ENCODE peak calls at places on chromosomes 4 and X, in six cellular contexts. One of them, this sample, is unnamed. For H3K27me3, the result is how much of the 10 kb centered on the place peaks cover.

GRCh38 chrX:41339148-41339547 is 5.2 kb downstream of the DDX3X start:
- DNase-seq in PC-3: no peak
- DNase-seq in tibial nerve: no peak
- DNase-seq in heart left ventricle: no peak
- DNase-seq in transverse colon: no peak
- DNase-seq in breast epithelium: no peak
- DNase-seq in this sample: no peak

GRCh38 chrX:45801554-45801953 is 600.9 kb upstream of the DIPK2B start:
- DNase-seq in PC-3: peak
- DNase-seq in heart left ventricle: no peak
- DNase-seq in transverse colon: no peak
- DNase-seq in tibial nerve: no peak
- DNase-seq in breast epithelium: no peak
- DNase-seq in this sample: no peak

GRCh38 chr4:76584235-76585152 is 149.5 kb downstream of the SHROOM3 start:
- DNase-seq in PC-3: no peak
- DNase-seq in transverse colon: no peak
- DNase-seq in tibial nerve: no peak
- DNase-seq in heart left ventricle: no peak
- DNase-seq in breast epithelium: no peak
- DNase-seq in this sample: no peak

GRCh38 chr4:3436048-3436797 is 5.5 kb upstream of the HGFAC start:
- DNase-seq in breast epithelium: no peak
- DNase-seq in transverse colon: no peak
- DNase-seq in heart left ventricle: peak
- DNase-seq in tibial nerve: no peak
- DNase-seq in PC-3: no peak
- DNase-seq in this sample: no peak

GRCh38 chr4:114265342-114265741 is 285.9 kb upstream of the ARSJ start:
- DNase-seq in transverse colon: no peak
- DNase-seq in breast epithelium: no peak
- DNase-seq in PC-3: no peak
- DNase-seq in tibial nerve: no peak
- DNase-seq in heart left ventricle: no peak
- DNase-seq in this sample: no peak

GRCh38 chrX:71618303-71618721 is at the start of gene CXCR3:
- DNase-seq in heart left ventricle: no peak
- DNase-seq in tibial nerve: no peak
- DNase-seq in transverse colon: peak
- DNase-seq in breast epithelium: no peak
- DNase-seq in PC-3: no peak
- DNase-seq in this sample: peak

GRCh38 chrX:84469226-84469625 is 33.0 kb downstream of the HDX start:
- DNase-seq in tibial nerve: no peak
- DNase-seq in heart left ventricle: no peak
- DNase-seq in PC-3: peak
- DNase-seq in transverse colon: no peak
- DNase-seq in breast epithelium: no peak
- DNase-seq in this sample: no peak

GRCh38 chr4:168765322-168765721 is 244.7 kb downstream of the CBR4 start:
- DNase-seq in tibial nerve: no peak
- DNase-seq in heart left ventricle: no peak
- DNase-seq in transverse colon: no peak
- DNase-seq in PC-3: no peak
- DNase-seq in breast epithelium: no peak
- DNase-seq in this sample: no peak

GRCh38 chrX:67612231-67612630 is 68.4 kb downstream of the AR start:
- DNase-seq in heart left ventricle: no peak
- DNase-seq in PC-3: no peak
- DNase-seq in transverse colon: no peak
- DNase-seq in tibial nerve: no peak
- DNase-seq in breast epithelium: no peak
- DNase-seq in this sample: no peak

GRCh38 chr4:7842384-7843279 is 97.0 kb downstream of the AFAP1 start:
- DNase-seq in transverse colon: peak
- DNase-seq in breast epithelium: no peak
- DNase-seq in PC-3: peak
- DNase-seq in heart left ventricle: no peak
- DNase-seq in tibial nerve: no peak
- DNase-seq in this sample: no peak

GRCh38 chr4:99630857-99631256 is 26.8 kb downstream of the C4orf54 start:
- DNase-seq in heart left ventricle: no peak
- DNase-seq in tibial nerve: no peak
- DNase-seq in breast epithelium: no peak
- DNase-seq in transverse colon: no peak
- DNase-seq in PC-3: no peak
- DNase-seq in this sample: no peak

GRCh38 chr4:54908744-54909143 is 216.7 kb downstream of the KDR start:
- DNase-seq in heart left ventricle: no peak
- DNase-seq in PC-3: no peak
- DNase-seq in tibial nerve: no peak
- DNase-seq in transverse colon: no peak
- DNase-seq in breast epithelium: no peak
- DNase-seq in this sample: no peak

GRCh38 chr4:2615821-2616220 is 79.4 kb downstream of the FAM193A start:
- DNase-seq in breast epithelium: peak
- DNase-seq in heart left ventricle: no peak
- DNase-seq in PC-3: no peak
- DNase-seq in transverse colon: no peak
- DNase-seq in tibial nerve: no peak
- DNase-seq in this sample: no peak

GRCh38 chrX:44343412-44343942 is at the start of gene EFHC2:
- DNase-seq in PC-3: peak
- DNase-seq in tibial nerve: peak
- DNase-seq in heart left ventricle: peak
- DNase-seq in transverse colon: peak
- DNase-seq in breast epithelium: peak
- DNase-seq in this sample: peak

GRCh38 chr4:187184513-187184912 is 460.9 kb upstream of the FAT1 start:
- DNase-seq in heart left ventricle: no peak
- DNase-seq in PC-3: no peak
- DNase-seq in breast epithelium: no peak
- DNase-seq in transverse colon: peak
- DNase-seq in tibial nerve: no peak
- DNase-seq in this sample: no peak

GRCh38 chr4:98909646-98910045 is 19.3 kb downstream of the EIF4E start:
- DNase-seq in transverse colon: no peak
- DNase-seq in breast epithelium: no peak
- DNase-seq in PC-3: no peak
- DNase-seq in tibial nerve: no peak
- DNase-seq in heart left ventricle: no peak
- DNase-seq in this sample: no peak

GRCh38 chrX:144293229-144293628 is 409.4 kb downstream of the UBE2NL start:
- DNase-seq in heart left ventricle: no peak
- DNase-seq in breast epithelium: no peak
- DNase-seq in PC-3: peak
- DNase-seq in tibial nerve: no peak
- DNase-seq in transverse colon: no peak
- DNase-seq in this sample: no peak

GRCh38 chr4:1225272-1226166 is 23.4 kb downstream of the CTBP1 start:
- DNase-seq in PC-3: no peak
- DNase-seq in transverse colon: no peak
- DNase-seq in tibial nerve: no peak
- DNase-seq in breast epithelium: no peak
- DNase-seq in heart left ventricle: no peak
- DNase-seq in this sample: no peak

GRCh38 chrX:74492720-74493201 is 71.5 kb downstream of the SLC16A2 start:
- DNase-seq in tibial nerve: no peak
- DNase-seq in PC-3: no peak
- DNase-seq in heart left ventricle: no peak
- DNase-seq in transverse colon: no peak
- DNase-seq in breast epithelium: no peak
- DNase-seq in this sample: no peak

GRCh38 chr4:133483600-133484246 is 334.6 kb downstream of the PCDH10 start:
- DNase-seq in PC-3: peak
- DNase-seq in tibial nerve: no peak
- DNase-seq in heart left ventricle: no peak
- DNase-seq in transverse colon: no peak
- DNase-seq in breast epithelium: no peak
- DNase-seq in this sample: no peak

GRCh38 chrX:72088761-72089160 is 43.0 kb downstream of the RTL5 start:
- DNase-seq in heart left ventricle: no peak
- DNase-seq in PC-3: no peak
- DNase-seq in transverse colon: no peak
- DNase-seq in breast epithelium: no peak
- DNase-seq in tibial nerve: no peak
- DNase-seq in this sample: no peak

GRCh38 chr4:6972911-6973310 is 63.3 kb downstream of the TBC1D14 start:
- DNase-seq in tibial nerve: no peak
- DNase-seq in transverse colon: no peak
- DNase-seq in breast epithelium: no peak
- DNase-seq in heart left ventricle: no peak
- DNase-seq in PC-3: no peak
- DNase-seq in this sample: no peak

GRCh38 chrX:151984891-151985290 is 10.4 kb upstream of the GABRE start:
- DNase-seq in transverse colon: no peak
- DNase-seq in tibial nerve: no peak
- DNase-seq in PC-3: no peak
- DNase-seq in heart left ventricle: no peak
- DNase-seq in breast epithelium: no peak
- DNase-seq in this sample: no peak

GRCh38 chr4:16032382-16032743 is 51.5 kb downstream of the PROM1 start:
- DNase-seq in transverse colon: no peak
- DNase-seq in tibial nerve: no peak
- DNase-seq in breast epithelium: no peak
- DNase-seq in PC-3: no peak
- DNase-seq in heart left ventricle: no peak
- DNase-seq in this sample: no peak

GRCh38 chr4:8332891-8333331 is 63.4 kb downstream of the HTRA3 start:
- DNase-seq in transverse colon: peak
- DNase-seq in heart left ventricle: no peak
- DNase-seq in breast epithelium: peak
- DNase-seq in tibial nerve: no peak
- DNase-seq in PC-3: no peak
- DNase-seq in this sample: peak

GRCh38 chr4:7127591-7127990 is 59.7 kb upstream of the GRPEL1 start:
- DNase-seq in breast epithelium: no peak
- DNase-seq in transverse colon: no peak
- DNase-seq in PC-3: no peak
- DNase-seq in tibial nerve: no peak
- DNase-seq in heart left ventricle: peak
- DNase-seq in this sample: no peak

GRCh38 chr4:142615324-142615665 is 230.8 kb downstream of the INPP4B start:
- DNase-seq in tibial nerve: no peak
- DNase-seq in breast epithelium: no peak
- DNase-seq in heart left ventricle: no peak
- DNase-seq in transverse colon: no peak
- DNase-seq in PC-3: peak
- DNase-seq in this sample: no peak

GRCh38 chr4:138669479-138670165 is 346.0 kb upstream of the NOCT start:
- DNase-seq in transverse colon: no peak
- DNase-seq in PC-3: peak
- DNase-seq in heart left ventricle: no peak
- DNase-seq in breast epithelium: no peak
- DNase-seq in tibial nerve: no peak
- DNase-seq in this sample: no peak

GRCh38 chr4:59503731-59504130 is 1696.4 kb upstream of the ADGRL3 start:
- DNase-seq in heart left ventricle: no peak
- DNase-seq in breast epithelium: no peak
- DNase-seq in tibial nerve: no peak
- DNase-seq in PC-3: no peak
- DNase-seq in transverse colon: no peak
- DNase-seq in this sample: no peak

GRCh38 chr4:80182237-80182866 is 15.0 kb upstream of the PRDM8 start:
- DNase-seq in PC-3: no peak
- DNase-seq in heart left ventricle: no peak
- DNase-seq in tibial nerve: no peak
- DNase-seq in transverse colon: no peak
- DNase-seq in breast epithelium: no peak
- DNase-seq in this sample: no peak
- H3K27me3 ChIP-seq in PC-3: under half
- H3K27me3 ChIP-seq in heart left ventricle: under half
- H3K27me3 ChIP-seq in tibial nerve: under half
- H3K27me3 ChIP-seq in transverse colon: under half
- H3K27me3 ChIP-seq in breast epithelium: under half
- H3K27me3 ChIP-seq in this sample: under half

DNA sequence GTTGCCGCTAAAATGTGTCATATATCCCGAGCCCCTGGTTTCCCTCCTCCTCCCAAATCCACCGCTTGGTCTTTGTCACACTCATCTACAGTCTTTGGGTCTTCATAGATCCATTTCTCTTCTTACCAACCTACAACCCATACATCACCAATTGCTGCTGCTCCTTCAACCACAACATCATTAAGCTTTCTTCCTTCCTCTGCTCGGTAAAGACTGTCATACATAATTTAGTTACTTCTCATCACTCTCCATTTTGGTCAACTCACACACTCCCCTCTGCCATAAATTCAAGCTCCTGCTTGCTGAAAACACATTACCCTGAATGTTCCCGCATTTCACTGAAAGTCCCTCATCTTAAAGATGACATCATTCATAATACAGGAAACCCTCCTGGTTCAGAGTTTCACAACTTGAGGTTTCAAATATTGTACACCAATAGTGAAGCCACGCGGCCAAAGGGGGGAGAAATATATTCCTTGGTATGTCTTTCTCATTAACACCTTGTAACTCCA is 1.7 kb upstream of the DCTD start:
- DNase-seq in tibial nerve: no peak
- DNase-seq in transverse colon: no peak
- DNase-seq in heart left ventricle: no peak
- DNase-seq in breast epithelium: no peak
- DNase-seq in PC-3: no peak
- DNase-seq in this sample: no peak
- H3K4me3 ChIP-seq in tibial nerve: no peak
- H3K4me3 ChIP-seq in transverse colon: no peak
- H3K4me3 ChIP-seq in heart left ventricle: no peak
- H3K4me3 ChIP-seq in breast epithelium: no peak
- H3K4me3 ChIP-seq in PC-3: no peak
- H3K4me3 ChIP-seq in this sample: no peak

GRCh38 chr4:137075586-137075985 is 456.7 kb downstream of the PCDH18 start:
- DNase-seq in breast epithelium: no peak
- DNase-seq in heart left ventricle: no peak
- DNase-seq in PC-3: no peak
- DNase-seq in tibial nerve: no peak
- DNase-seq in transverse colon: no peak
- DNase-seq in this sample: no peak
- TF ChIP-seq CTCF in breast epithelium: no peak
- TF ChIP-seq CTCF in heart left ventricle: no peak
- TF ChIP-seq CTCF in PC-3: no peak
- TF ChIP-seq CTCF in tibial nerve: no peak
- TF ChIP-seq CTCF in transverse colon: no peak
- TF ChIP-seq CTCF in this sample: no peak

DNA sequence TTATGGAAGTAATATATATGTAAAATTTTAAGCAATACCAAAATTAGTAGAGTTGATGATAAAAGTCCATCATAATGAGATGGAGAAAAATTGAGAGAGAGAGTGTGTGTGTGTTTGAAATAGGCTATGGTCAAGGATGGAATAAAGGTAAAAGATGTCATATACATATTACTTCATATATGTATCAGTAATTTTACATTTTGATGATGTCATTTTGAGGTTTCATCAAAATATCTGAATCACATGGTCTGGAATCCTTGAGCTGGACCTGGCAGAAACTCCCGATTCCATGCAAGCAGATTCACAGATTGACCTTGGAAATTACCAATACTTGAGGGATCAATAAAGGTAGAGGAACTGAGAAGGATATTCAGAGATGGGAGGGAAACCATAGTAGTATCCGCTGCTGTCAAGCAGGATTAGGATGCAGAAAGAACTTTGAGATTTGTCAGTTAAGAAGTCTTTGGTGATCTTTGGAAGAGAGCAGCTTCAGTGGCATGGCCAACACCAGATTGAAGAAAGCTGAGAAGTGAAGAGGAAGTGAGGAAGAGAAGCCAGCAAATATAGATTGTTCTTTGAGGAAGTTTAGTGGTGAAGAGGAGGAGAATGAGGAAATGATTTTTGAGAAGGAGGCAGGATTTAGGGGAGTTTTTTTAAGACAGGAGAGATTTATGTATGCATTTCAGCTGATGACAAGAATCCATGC is 21.5 kb downstream of the DNAAF6 start:
- DNase-seq in transverse colon: no peak
- DNase-seq in tibial nerve: no peak
- DNase-seq in heart left ventricle: no peak
- DNase-seq in PC-3: no peak
- DNase-seq in breast epithelium: no peak
- DNase-seq in this sample: no peak
- H3K27me3 ChIP-seq in transverse colon: under half
- H3K27me3 ChIP-seq in tibial nerve: under half
- H3K27me3 ChIP-seq in heart left ventricle: under half
- H3K27me3 ChIP-seq in PC-3: under half
- H3K27me3 ChIP-seq in breast epithelium: under half
- H3K27me3 ChIP-seq in this sample: under half